ENCODE peak calls at places on chromosomes 4 and X, in nine cellular contexts. One of them, this sample, is unnamed.

GRCh38 chr4:52979020-52979419 is 116.9 kb downstream of the RASL11B start:
- DNase-seq in fibroblast of lung: peak; percentile 24
- DNase-seq in mammary epithelial cell: no peak
- DNase-seq in GM13977: no peak
- DNase-seq in cardiac fibroblast: peak; percentile 37
- DNase-seq in GM23338: peak; percentile 38
- DNase-seq in choroid plexus epithelial cell: peak; percentile 50
- DNase-seq in fibroblast of mammary gland: peak; percentile 27
- DNase-seq in Calu3: no peak
- DNase-seq in this sample: no peak

GRCh38 chr4:167721574-167721973 is 370.8 kb upstream of the ANXA10 start:
- DNase-seq in GM23338: no peak
- DNase-seq in fibroblast of lung: no peak
- DNase-seq in cardiac fibroblast: peak; percentile 31
- DNase-seq in mammary epithelial cell: no peak
- DNase-seq in Calu3: no peak
- DNase-seq in fibroblast of mammary gland: no peak
- DNase-seq in GM13977: no peak
- DNase-seq in choroid plexus epithelial cell: peak; percentile 25
- DNase-seq in this sample: no peak

GRCh38 chr4:10529256-10529890 is 72.1 kb upstream of the ZNF518B start:
- DNase-seq in mammary epithelial cell: peak; percentile 63
- DNase-seq in fibroblast of lung: no peak
- DNase-seq in choroid plexus epithelial cell: peak; percentile 30
- DNase-seq in fibroblast of mammary gland: no peak
- DNase-seq in GM13977: no peak
- DNase-seq in GM23338: no peak
- DNase-seq in Calu3: no peak
- DNase-seq in cardiac fibroblast: peak; percentile 40
- DNase-seq in this sample: no peak

GRCh38 chrX:115582035-115582870 is 21.3 kb downstream of the PLS3 start:
- DNase-seq in GM23338: no peak
- DNase-seq in cardiac fibroblast: no peak
- DNase-seq in Calu3: no peak
- DNase-seq in GM13977: no peak
- DNase-seq in fibroblast of mammary gland: no peak
- DNase-seq in fibroblast of lung: no peak
- DNase-seq in mammary epithelial cell: peak; percentile 46
- DNase-seq in choroid plexus epithelial cell: no peak
- DNase-seq in this sample: no peak

GRCh38 chrX:12327836-12328235 is 189.6 kb downstream of the FRMPD4 start:
- DNase-seq in mammary epithelial cell: peak; percentile 4
- DNase-seq in choroid plexus epithelial cell: no peak
- DNase-seq in fibroblast of lung: no peak
- DNase-seq in cardiac fibroblast: peak; percentile 45
- DNase-seq in GM23338: no peak
- DNase-seq in GM13977: no peak
- DNase-seq in Calu3: no peak
- DNase-seq in fibroblast of mammary gland: peak; percentile 18
- DNase-seq in this sample: no peak

GRCh38 chr4:682490-683172 is 6.3 kb downstream of the SLC49A3 start:
- DNase-seq in choroid plexus epithelial cell: no peak
- DNase-seq in fibroblast of lung: no peak
- DNase-seq in GM23338: no peak
- DNase-seq in Calu3: no peak
- DNase-seq in mammary epithelial cell: no peak
- DNase-seq in cardiac fibroblast: no peak
- DNase-seq in GM13977: no peak
- DNase-seq in fibroblast of mammary gland: no peak
- DNase-seq in this sample: no peak

GRCh38 chr4:172169871-172170270 is 356.7 kb downstream of the GALNTL6 start:
- DNase-seq in GM13977: no peak
- DNase-seq in mammary epithelial cell: no peak
- DNase-seq in fibroblast of mammary gland: no peak
- DNase-seq in cardiac fibroblast: no peak
- DNase-seq in Calu3: no peak
- DNase-seq in GM23338: peak; percentile 30
- DNase-seq in fibroblast of lung: no peak
- DNase-seq in choroid plexus epithelial cell: peak; percentile 3
- DNase-seq in this sample: no peak

GRCh38 chr4:41360214-41360910 is 103.6 kb downstream of the UCHL1 start:
- DNase-seq in Calu3: peak; percentile 67
- DNase-seq in GM13977: peak; percentile 26
- DNase-seq in fibroblast of mammary gland: peak; percentile 7
- DNase-seq in fibroblast of lung: peak; percentile 32
- DNase-seq in cardiac fibroblast: peak; percentile 21
- DNase-seq in choroid plexus epithelial cell: peak; percentile 25
- DNase-seq in GM23338: peak; percentile 74
- DNase-seq in mammary epithelial cell: peak; percentile 24
- DNase-seq in this sample: peak; percentile 45

GRCh38 chr4:41160856-41161255 is 53.5 kb downstream of the APBB2 start:
- DNase-seq in mammary epithelial cell: no peak
- DNase-seq in cardiac fibroblast: no peak
- DNase-seq in Calu3: no peak
- DNase-seq in fibroblast of mammary gland: peak; percentile 66
- DNase-seq in choroid plexus epithelial cell: no peak
- DNase-seq in fibroblast of lung: peak; percentile 34
- DNase-seq in GM23338: no peak
- DNase-seq in GM13977: no peak
- DNase-seq in this sample: no peak

GRCh38 chrX:48753708-48754107 is 7.8 kb upstream of the GLOD5 start:
- DNase-seq in GM13977: no peak
- DNase-seq in fibroblast of mammary gland: no peak
- DNase-seq in Calu3: no peak
- DNase-seq in mammary epithelial cell: no peak
- DNase-seq in cardiac fibroblast: no peak
- DNase-seq in GM23338: no peak
- DNase-seq in choroid plexus epithelial cell: no peak
- DNase-seq in fibroblast of lung: no peak
- DNase-seq in this sample: no peak

GRCh38 chr4:84971319-84971932 is 4.9 kb upstream of the WDFY3 start:
- DNase-seq in GM23338: peak; percentile 74
- DNase-seq in choroid plexus epithelial cell: peak; percentile 82
- DNase-seq in mammary epithelial cell: peak; percentile 35
- DNase-seq in Calu3: no peak
- DNase-seq in fibroblast of lung: peak; percentile 81
- DNase-seq in cardiac fibroblast: peak; percentile 77
- DNase-seq in GM13977: peak; percentile 45
- DNase-seq in fibroblast of mammary gland: peak; percentile 77
- DNase-seq in this sample: peak; percentile 45

DNA sequence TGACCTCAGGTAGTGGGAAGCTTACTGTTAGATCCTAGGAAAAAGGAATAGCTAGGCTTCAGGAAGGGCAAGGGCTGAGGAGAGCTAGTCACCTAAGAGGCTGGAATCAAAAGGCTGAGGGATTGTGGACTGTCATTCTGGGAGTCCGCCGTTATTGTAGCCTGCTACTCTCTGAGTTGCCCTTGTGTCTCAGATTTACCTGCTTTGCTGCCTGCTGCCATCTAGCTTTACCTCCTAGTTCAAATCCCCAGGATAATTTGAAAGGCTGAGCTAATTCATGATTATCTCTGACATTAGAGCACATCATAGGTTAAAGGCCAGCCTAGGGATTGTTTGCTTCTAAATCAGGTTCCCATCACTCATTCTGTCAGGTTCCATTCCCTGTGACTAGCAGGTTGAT is 120.2 kb downstream of the FHIP1A start:
- DNase-seq in GM13977: no peak
- DNase-seq in GM23338: no peak
- DNase-seq in choroid plexus epithelial cell: no peak
- DNase-seq in fibroblast of lung: no peak
- DNase-seq in Calu3: no peak
- DNase-seq in mammary epithelial cell: no peak
- DNase-seq in fibroblast of mammary gland: no peak
- DNase-seq in cardiac fibroblast: no peak
- DNase-seq in this sample: no peak
- TF ChIP-seq CTCF in GM13977: no peak
- TF ChIP-seq CTCF in GM23338: peak; percentile 53
- TF ChIP-seq CTCF in choroid plexus epithelial cell: no peak
- TF ChIP-seq CTCF in fibroblast of lung: no peak
- TF ChIP-seq CTCF in Calu3: no peak
- TF ChIP-seq CTCF in mammary epithelial cell: no peak
- TF ChIP-seq CTCF in fibroblast of mammary gland: no peak
- TF ChIP-seq CTCF in cardiac fibroblast: no peak
- TF ChIP-seq CTCF in this sample: no peak

GRCh38 chrX:86171366-86171765 is 23.1 kb downstream of the DACH2 start:
- DNase-seq in Calu3: no peak
- DNase-seq in GM13977: no peak
- DNase-seq in fibroblast of mammary gland: peak; percentile 12
- DNase-seq in fibroblast of lung: peak; percentile 65
- DNase-seq in cardiac fibroblast: peak; percentile 70
- DNase-seq in GM23338: peak; percentile 69
- DNase-seq in mammary epithelial cell: peak; percentile 51
- DNase-seq in choroid plexus epithelial cell: peak; percentile 78
- DNase-seq in this sample: no peak
- TF ChIP-seq CTCF in Calu3: no peak
- TF ChIP-seq CTCF in GM13977: peak; percentile 61
- TF ChIP-seq CTCF in fibroblast of mammary gland: peak; percentile 18
- TF ChIP-seq CTCF in fibroblast of lung: peak; percentile 49
- TF ChIP-seq CTCF in cardiac fibroblast: peak; percentile 40
- TF ChIP-seq CTCF in GM23338: peak; percentile 75
- TF ChIP-seq CTCF in mammary epithelial cell: peak; percentile 52
- TF ChIP-seq CTCF in choroid plexus epithelial cell: peak; percentile 66
- TF ChIP-seq CTCF in this sample: peak; percentile 36

GRCh38 chr4:58061967-58062366 is 951.8 kb upstream of the IGFBP7 start:
- DNase-seq in GM13977: no peak
- DNase-seq in fibroblast of mammary gland: no peak
- DNase-seq in choroid plexus epithelial cell: no peak
- DNase-seq in fibroblast of lung: no peak
- DNase-seq in mammary epithelial cell: no peak
- DNase-seq in cardiac fibroblast: no peak
- DNase-seq in Calu3: no peak
- DNase-seq in GM23338: peak; percentile 51
- DNase-seq in this sample: no peak
- TF ChIP-seq CTCF in GM13977: no peak
- TF ChIP-seq CTCF in fibroblast of mammary gland: no peak
- TF ChIP-seq CTCF in choroid plexus epithelial cell: no peak
- TF ChIP-seq CTCF in fibroblast of lung: no peak
- TF ChIP-seq CTCF in mammary epithelial cell: no peak
- TF ChIP-seq CTCF in cardiac fibroblast: no peak
- TF ChIP-seq CTCF in Calu3: no peak
- TF ChIP-seq CTCF in GM23338: peak; percentile 77
- TF ChIP-seq CTCF in this sample: no peak

GRCh38 chrX:20952180-20952579 is 422.0 kb upstream of the CNKSR2 start:
- DNase-seq in cardiac fibroblast: no peak
- DNase-seq in mammary epithelial cell: no peak
- DNase-seq in fibroblast of mammary gland: no peak
- DNase-seq in GM23338: no peak
- DNase-seq in fibroblast of lung: no peak
- DNase-seq in Calu3: no peak
- DNase-seq in GM13977: no peak
- DNase-seq in choroid plexus epithelial cell: no peak
- DNase-seq in this sample: no peak

GRCh38 chrX:20951016-20951795 is 423.0 kb upstream of the CNKSR2 start:
- DNase-seq in fibroblast of lung: no peak
- DNase-seq in choroid plexus epithelial cell: no peak
- DNase-seq in GM13977: no peak
- DNase-seq in Calu3: peak; percentile 19
- DNase-seq in cardiac fibroblast: no peak
- DNase-seq in mammary epithelial cell: peak; percentile 46
- DNase-seq in GM23338: no peak
- DNase-seq in fibroblast of mammary gland: no peak
- DNase-seq in this sample: no peak

GRCh38 chrX:20947411-20947912 is 426.8 kb upstream of the CNKSR2 start:
- DNase-seq in mammary epithelial cell: peak; percentile 4
- DNase-seq in cardiac fibroblast: no peak
- DNase-seq in Calu3: no peak
- DNase-seq in GM13977: no peak
- DNase-seq in GM23338: peak; percentile 8
- DNase-seq in fibroblast of lung: no peak
- DNase-seq in choroid plexus epithelial cell: no peak
- DNase-seq in fibroblast of mammary gland: no peak
- DNase-seq in this sample: no peak
- TF ChIP-seq CTCF in mammary epithelial cell: no peak
- TF ChIP-seq CTCF in cardiac fibroblast: no peak
- TF ChIP-seq CTCF in Calu3: no peak
- TF ChIP-seq CTCF in GM13977: no peak
- TF ChIP-seq CTCF in GM23338: no peak
- TF ChIP-seq CTCF in fibroblast of lung: no peak
- TF ChIP-seq CTCF in choroid plexus epithelial cell: no peak
- TF ChIP-seq CTCF in fibroblast of mammary gland: no peak
- TF ChIP-seq CTCF in this sample: no peak

GRCh38 chrX:119502727-119503483 is 34.7 kb downstream of the SLC25A5 start:
- DNase-seq in cardiac fibroblast: peak; percentile 60
- DNase-seq in fibroblast of lung: peak; percentile 12
- DNase-seq in Calu3: peak; percentile 87
- DNase-seq in GM13977: no peak
- DNase-seq in choroid plexus epithelial cell: peak; percentile 53
- DNase-seq in fibroblast of mammary gland: peak; percentile 60
- DNase-seq in mammary epithelial cell: peak; percentile 74
- DNase-seq in GM23338: no peak
- DNase-seq in this sample: no peak

GRCh38 chrX:119503484-119503861 is 35.2 kb downstream of the SLC25A5 start:
- DNase-seq in Calu3: peak; percentile 80
- DNase-seq in fibroblast of mammary gland: peak; percentile 82
- DNase-seq in GM13977: no peak
- DNase-seq in choroid plexus epithelial cell: peak; percentile 86
- DNase-seq in fibroblast of lung: peak; percentile 73
- DNase-seq in GM23338: no peak
- DNase-seq in cardiac fibroblast: peak; percentile 90
- DNase-seq in mammary epithelial cell: peak; percentile 68
- DNase-seq in this sample: no peak

GRCh38 chrX:119512145-119512800 is 44.0 kb downstream of the SLC25A5 start:
- DNase-seq in fibroblast of mammary gland: peak; percentile 68
- DNase-seq in GM23338: peak; percentile 82
- DNase-seq in cardiac fibroblast: peak; percentile 79
- DNase-seq in Calu3: peak; percentile 76
- DNase-seq in choroid plexus epithelial cell: peak; percentile 81
- DNase-seq in mammary epithelial cell: peak; percentile 60
- DNase-seq in fibroblast of lung: peak; percentile 69
- DNase-seq in GM13977: peak; percentile 60
- DNase-seq in this sample: peak; percentile 45

GRCh38 chrX:119505945-119506344 is 37.7 kb downstream of the SLC25A5 start:
- DNase-seq in Calu3: no peak
- DNase-seq in mammary epithelial cell: no peak
- DNase-seq in cardiac fibroblast: no peak
- DNase-seq in GM13977: no peak
- DNase-seq in fibroblast of lung: no peak
- DNase-seq in fibroblast of mammary gland: no peak
- DNase-seq in choroid plexus epithelial cell: no peak
- DNase-seq in GM23338: no peak
- DNase-seq in this sample: no peak

DNA sequence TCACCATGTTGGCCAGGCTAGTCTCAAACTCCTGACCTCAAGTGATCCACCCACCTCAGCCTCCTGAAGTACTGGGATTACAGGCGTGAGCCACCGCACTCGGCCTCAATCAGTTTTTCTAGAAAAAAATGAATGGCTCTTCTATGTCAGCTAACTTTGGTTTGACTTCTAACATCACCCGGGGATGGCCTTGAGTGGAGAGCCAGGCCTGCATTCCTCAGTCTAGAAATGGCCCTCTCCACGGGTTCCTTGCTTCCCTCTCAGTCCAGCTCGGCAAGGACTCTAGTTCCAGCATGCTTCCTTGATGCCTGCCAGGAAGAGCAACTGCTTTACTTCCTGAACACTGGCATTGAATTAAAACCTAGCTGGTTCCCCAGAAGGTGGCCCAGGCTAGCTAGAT is 39.0 kb downstream of the SLC25A5 start:
- DNase-seq in mammary epithelial cell: no peak
- DNase-seq in GM13977: no peak
- DNase-seq in fibroblast of mammary gland: no peak
- DNase-seq in choroid plexus epithelial cell: no peak
- DNase-seq in GM23338: no peak
- DNase-seq in fibroblast of lung: no peak
- DNase-seq in cardiac fibroblast: no peak
- DNase-seq in Calu3: no peak
- DNase-seq in this sample: no peak
- TF ChIP-seq CTCF in mammary epithelial cell: no peak
- TF ChIP-seq CTCF in GM13977: no peak
- TF ChIP-seq CTCF in fibroblast of mammary gland: no peak
- TF ChIP-seq CTCF in choroid plexus epithelial cell: no peak
- TF ChIP-seq CTCF in GM23338: no peak
- TF ChIP-seq CTCF in fibroblast of lung: no peak
- TF ChIP-seq CTCF in cardiac fibroblast: no peak
- TF ChIP-seq CTCF in Calu3: no peak
- TF ChIP-seq CTCF in this sample: no peak

This sample was measured in GM20000.